ENCODE peak calls at places on chromosomes 2 and 18, in nine cellular contexts. N, C, E, O, Q, G, T, W and S are unnamed samples.

GRCh38 chr18:63970803-63971191 is 916 bp downstream of the SERPINB8 start:
- DNase-seq in N (peak), C (no peak), E (peak), O (no peak), Q (peak), G (no peak), T (no peak), W (peak), S (no peak)

GRCh38 chr2:240906911-240907590 is 915 bp downstream of the CROCC2 start:
- DNase-seq in N (no peak), C (no peak), E (no peak), O (no peak), Q (no peak), G (no peak), T (no peak), W (no peak), S (no peak)

GRCh38 chr2:239181601-239182471 is 219.0 kb downstream of the HDAC4 start:
- DNase-seq in N (peak), C (no peak), E (peak), O (no peak), Q (peak), G (peak), T (no peak), W (peak), S (no peak)

GRCh38 chr2:101909760-101910159 is 82.0 kb upstream of the IL1R2 start:
- DNase-seq in N (no peak), C (no peak), E (no peak), O (no peak), Q (no peak), G (no peak), T (no peak), W (no peak), S (no peak)

GRCh38 chr2:134737671-134738070 is 18.9 kb upstream of the TMEM163 start:
- DNase-seq in N (no peak), C (no peak), E (no peak), O (no peak), Q (no peak), G (no peak), T (no peak), W (no peak), S (no peak)

GRCh38 chr2:177551989-177552413 is 159.4 kb downstream of the AGPS start:
- DNase-seq in N (no peak), C (peak), E (no peak), O (no peak), Q (peak), G (no peak), T (peak), W (no peak), S (no peak)

GRCh38 chr2:197034969-197035368 is 108.5 kb upstream of the PGAP1 start:
- DNase-seq in N (no peak), C (no peak), E (no peak), O (no peak), Q (no peak), G (no peak), T (no peak), W (no peak), S (no peak)

GRCh38 chr2:9086465-9086864 is 83.0 kb upstream of the MBOAT2 start:
- DNase-seq in N (no peak), C (no peak), E (no peak), O (no peak), Q (no peak), G (no peak), T (peak), W (no peak), S (no peak)

GRCh38 chr2:144381716-144382115 is 138.2 kb downstream of the ZEB2 start:
- DNase-seq in N (no peak), C (no peak), E (no peak), O (no peak), Q (no peak), G (no peak), T (no peak), W (no peak), S (no peak)

GRCh38 chr2:150878347-150878746 is 383.3 kb downstream of the RBM43 start:
- DNase-seq in N (no peak), C (no peak), E (no peak), O (no peak), Q (no peak), G (no peak), T (peak), W (no peak), S (no peak)

GRCh38 chr2:79432731-79433146 is 80.1 kb upstream of the CTNNA2 start:
- DNase-seq in N (no peak), C (no peak), E (no peak), O (no peak), Q (no peak), G (no peak), T (no peak), W (no peak), S (no peak)

GRCh38 chr2:214232266-214232665 is 178.6 kb upstream of the VWC2L start:
- DNase-seq in N (no peak), C (no peak), E (no peak), O (no peak), Q (no peak), G (no peak), T (peak), W (no peak), S (no peak)

GRCh38 chr18:32930695-32931301 is 158.0 kb upstream of the KLHL14 start:
- DNase-seq in N (no peak), C (no peak), E (no peak), O (peak), Q (no peak), G (no peak), T (peak), W (no peak), S (peak)

GRCh38 chr2:217835931-217836881 is 166.6 kb downstream of the TNS1 start:
- DNase-seq in N (no peak), C (no peak), E (peak), O (no peak), Q (no peak), G (peak), T (peak), W (peak), S (peak)

GRCh38 chr2:241002275-241003046 is 4.0 kb downstream of the SNED1 start:
- DNase-seq in N (no peak), C (no peak), E (no peak), O (no peak), Q (no peak), G (peak), T (no peak), W (peak), S (no peak)

GRCh38 chr2:144660518-144661316 is 140.8 kb upstream of the ZEB2 start:
- DNase-seq in N (no peak), C (no peak), E (no peak), O (no peak), Q (no peak), G (no peak), T (peak), W (no peak), S (no peak)

GRCh38 chr18:58882039-58882438 is 17.4 kb downstream of the ZNF532 start:
- DNase-seq in N (no peak), C (no peak), E (no peak), O (no peak), Q (no peak), G (no peak), T (peak), W (no peak), S (peak)

GRCh38 chr2:121898483-121898882 is 143.0 kb downstream of the TSN start:
- DNase-seq in N (no peak), C (no peak), E (no peak), O (no peak), Q (no peak), G (no peak), T (peak), W (no peak), S (no peak)

GRCh38 chr2:112836695-112837117 is at the start of gene IL1B:
- DNase-seq in N (no peak), C (no peak), E (no peak), O (no peak), Q (peak), G (no peak), T (peak), W (no peak), S (peak)
- TF ChIP-seq CTCF in N (no peak), C (no peak), E (no peak), O (no peak), Q (no peak), G (no peak), T (no peak), W (no peak), S (no peak)

GRCh38 chr2:202035941-202036372 is 2.3 kb downstream of the FZD7 start:
- DNase-seq in N (no peak), C (no peak), E (peak), O (no peak), Q (no peak), G (no peak), T (no peak), W (peak), S (no peak)
- H3K4me3 ChIP-seq in N (peak), C (peak), E (peak), O (no peak), Q (no peak), G (peak), T (no peak), W (peak), S (peak)

DNA sequence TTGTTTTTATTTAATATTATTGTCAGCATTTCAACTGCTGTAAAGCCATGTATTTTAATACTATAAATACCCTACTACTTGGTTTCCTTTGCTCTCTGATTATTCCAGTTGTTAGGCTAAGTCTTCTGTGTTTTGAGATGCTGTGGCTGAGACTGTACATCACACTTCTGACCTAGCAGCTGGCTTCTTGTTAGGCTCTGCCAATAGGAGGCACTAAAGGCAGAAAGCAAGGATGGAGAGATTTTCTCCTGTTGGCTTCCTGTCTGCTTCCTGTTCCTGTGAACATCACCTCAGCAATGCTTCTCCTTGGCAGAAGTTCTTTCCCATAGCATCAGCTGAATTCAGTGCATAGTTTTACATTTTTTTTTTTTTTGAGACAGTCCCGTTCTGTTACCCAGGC is 68.3 kb upstream of the YPEL5 start:
- DNase-seq in N (no peak), C (no peak), E (no peak), O (no peak), Q (no peak), G (no peak), T (peak), W (no peak), S (no peak)
- TF ChIP-seq CTCF in N (no peak), C (peak), E (no peak), O (no peak), Q (no peak), G (no peak), T (no peak), W (peak), S (no peak)

DNA sequence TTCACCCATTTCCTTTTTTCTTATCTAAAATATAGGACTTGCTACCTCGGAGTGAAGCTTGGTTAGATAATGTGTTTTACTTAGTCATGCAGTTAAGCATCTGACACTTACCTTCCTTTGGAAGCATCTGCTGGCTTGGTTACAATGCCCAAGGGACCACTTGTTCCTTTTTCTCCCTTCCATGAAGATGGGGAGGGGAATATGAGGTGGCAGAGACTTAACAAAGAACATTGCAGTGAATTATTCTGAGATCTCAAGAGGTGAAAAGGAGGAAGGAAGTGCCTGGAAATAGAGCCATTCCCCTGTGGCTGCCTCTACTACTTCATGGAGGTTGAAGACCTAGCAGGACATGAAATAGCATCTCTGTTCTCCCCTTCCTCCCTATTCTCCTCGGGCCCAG is 145.3 kb upstream of the FOSL2 start:
- DNase-seq in N (no peak), C (no peak), E (no peak), O (no peak), Q (no peak), G (no peak), T (peak), W (no peak), S (no peak)
- H3K4me3 ChIP-seq in N (no peak), C (no peak), E (no peak), O (no peak), Q (no peak), G (no peak), T (no peak), W (no peak), S (no peak)

GRCh38 chr2:119009110-119009509 is 67.1 kb downstream of the MARCO start:
- DNase-seq in N (no peak), C (no peak), E (no peak), O (no peak), Q (no peak), G (peak), T (no peak), W (peak), S (no peak)

GRCh38 chr2:119010336-119010735 is 68.3 kb downstream of the MARCO start:
- DNase-seq in N (no peak), C (no peak), E (no peak), O (no peak), Q (no peak), G (peak), T (no peak), W (peak), S (no peak)

GRCh38 chr2:119011910-119012209 is 69.9 kb downstream of the MARCO start:
- DNase-seq in N (no peak), C (no peak), E (no peak), O (no peak), Q (no peak), G (peak), T (no peak), W (peak), S (no peak)

GRCh38 chr2:119012345-119013301 is 70.6 kb downstream of the MARCO start:
- DNase-seq in N (no peak), C (no peak), E (no peak), O (no peak), Q (no peak), G (peak), T (no peak), W (peak), S (no peak)

GRCh38 chr2:119011162-119011909 is 69.3 kb downstream of the MARCO start:
- DNase-seq in N (peak), C (peak), E (no peak), O (no peak), Q (peak), G (peak), T (peak), W (peak), S (no peak)
- TF ChIP-seq CTCF in N (peak), C (peak), E (peak), O (peak), Q (no peak), G (peak), T (peak), W (peak), S (peak)